ENCODE peak calls at places on chromosomes 2 and 18, in ten cellular contexts. W is astrocyte, M is cardiac fibroblast, G is lower leg skin, F is type B pancreatic cell, Z is AG09319, X is brain microvascular endothelial cell, U is GM12865, O is HepG2, N is fibroblast of lung. V is an unnamed sample.

GRCh38 chr2:69269330-69269729 is 117.7 kb downstream of the GFPT1 start:
- DNase-seq in M (peak), W (no peak), Z (no peak), U (no peak), O (no peak), N (no peak), F (no peak), X (no peak), G (no peak), V (no peak)

GRCh38 chr2:23324281-23324680 is 60.7 kb upstream of the KLHL29 start:
- DNase-seq in Z (no peak), U (no peak), F (no peak), N (no peak), W (no peak), G (no peak), O (no peak), X (no peak), M (no peak), V (no peak)

GRCh38 chr2:88199912-88200682 is 30.0 kb downstream of the THNSL2 start:
- DNase-seq in F (no peak), U (no peak), M (no peak), N (no peak), X (no peak), W (no peak), Z (no peak), G (no peak), O (peak), V (no peak)

GRCh38 chr2:231935207-231935524 is 9.0 kb upstream of the NPPC start:
- DNase-seq in Z (no peak), O (no peak), M (no peak), G (no peak), U (no peak), X (no peak), F (peak), W (no peak), N (no peak), V (no peak)

GRCh38 chr18:37578886-37579513 is 13.4 kb upstream of the CELF4 start:
- DNase-seq in N (peak), O (peak), U (peak), X (peak), W (no peak), Z (no peak), F (no peak), M (peak), G (peak), V (no peak)

GRCh38 chr2:39991298-39991697 is 212.2 kb upstream of the THUMPD2 start:
- DNase-seq in M (peak), N (peak), Z (peak), F (no peak), O (no peak), U (no peak), G (no peak), X (no peak), W (peak), V (no peak)

GRCh38 chr2:230908595-230909191 is 16.3 kb downstream of the GPR55 start:
- DNase-seq in N (peak), M (peak), U (peak), W (peak), G (no peak), O (peak), Z (peak), X (peak), F (no peak), V (no peak)

GRCh38 chr2:47221956-47222355 is 66.8 kb upstream of the STPG4 start:
- DNase-seq in Z (no peak), G (no peak), X (peak), N (peak), U (no peak), M (peak), W (peak), F (no peak), O (no peak), V (no peak)

GRCh38 chr18:8656226-8656625 is 47.0 kb downstream of the RAB12 start:
- DNase-seq in F (no peak), G (no peak), M (peak), N (no peak), X (no peak), W (no peak), O (no peak), Z (no peak), U (no peak), V (no peak)

GRCh38 chr2:54503192-54503591 is 47.1 kb downstream of the SPTBN1 start:
- DNase-seq in W (no peak), U (peak), G (no peak), N (peak), F (no peak), Z (no peak), O (peak), M (peak), X (no peak), V (peak)

GRCh38 chr18:60978338-60978737 is 354.9 kb upstream of the CDH20 start:
- DNase-seq in M (peak), Z (no peak), U (no peak), G (no peak), X (peak), W (peak), O (no peak), F (no peak), N (peak), V (no peak)

GRCh38 chr2:2748399-2749205 is 417.5 kb upstream of the MYT1L start:
- DNase-seq in W (no peak), G (no peak), N (no peak), F (no peak), O (no peak), M (no peak), X (no peak), U (no peak), Z (no peak), V (no peak)

GRCh38 chr2:2874805-2875204 is 502.8 kb downstream of the EIPR1 start:
- DNase-seq in W (no peak), N (no peak), Z (no peak), X (no peak), M (no peak), G (no peak), O (no peak), F (no peak), U (no peak), V (no peak)

GRCh38 chr2:88214631-88215030 is 44.5 kb downstream of the THNSL2 start:
- DNase-seq in N (no peak), X (no peak), W (no peak), F (no peak), M (no peak), U (no peak), O (no peak), Z (no peak), G (no peak), V (no peak)

GRCh38 chr2:11896386-11896785 is 150.0 kb downstream of the LPIN1 start:
- DNase-seq in U (no peak), O (no peak), F (no peak), N (no peak), M (no peak), X (no peak), Z (no peak), G (no peak), W (no peak), V (no peak)

GRCh38 chr2:176484838-176485237 is 215.6 kb downstream of the MTX2 start:
- DNase-seq in U (no peak), F (no peak), W (peak), Z (no peak), M (peak), X (no peak), N (peak), G (no peak), O (no peak), V (no peak)

GRCh38 chr2:190755796-190756415 is 107.0 kb downstream of the NAB1 start:
- DNase-seq in X (no peak), U (no peak), G (no peak), O (no peak), N (no peak), M (peak), Z (no peak), F (no peak), W (peak), V (no peak)

GRCh38 chr2:68325056-68325455 is 5.3 kb upstream of the CNRIP1 start:
- DNase-seq in G (no peak), W (no peak), X (no peak), O (no peak), N (no peak), M (no peak), Z (no peak), U (no peak), F (no peak), V (no peak)

GRCh38 chr18:3015203-3015590 is 2.3 kb upstream of the LPIN2 start:
- DNase-seq in N (peak), Z (peak), W (peak), X (peak), M (peak), F (no peak), G (no peak), O (peak), U (no peak), V (no peak)

GRCh38 chr2:43542285-43542933 is 53.4 kb downstream of the THADA start:
- DNase-seq in U (peak), O (peak), W (peak), Z (no peak), F (no peak), N (peak), X (no peak), M (peak), G (no peak), V (no peak)

GRCh38 chr18:37424507-37424906 is 141.1 kb downstream of the CELF4 start:
- DNase-seq in X (no peak), O (no peak), G (no peak), W (no peak), N (no peak), M (no peak), U (no peak), Z (no peak), F (no peak), V (no peak)

GRCh38 chr2:234032301-234032856 is 18.1 kb upstream of the SPP2 start:
- DNase-seq in O (no peak), X (peak), Z (peak), M (peak), N (peak), U (peak), F (no peak), W (peak), G (no peak), V (no peak)

GRCh38 chr2:114128255-114128654 is 238.4 kb downstream of the ACTR3 start:
- DNase-seq in M (no peak), X (no peak), U (no peak), G (no peak), N (no peak), W (no peak), Z (no peak), F (no peak), O (no peak), V (no peak)

GRCh38 chr18:79548986-79549637 is 130.5 kb upstream of the CTDP1 start:
- DNase-seq in F (no peak), U (no peak), N (no peak), Z (no peak), O (no peak), W (no peak), X (no peak), G (no peak), M (no peak), V (no peak)

GRCh38 chr2:240225660-240226475 is 85.4 kb upstream of the OTOS start:
- DNase-seq in X (no peak), N (no peak), O (no peak), Z (no peak), W (no peak), F (no peak), U (no peak), G (no peak), M (no peak), V (no peak)

GRCh38 chr18:69617888-69618287 is 217.2 kb downstream of the DOK6 start:
- DNase-seq in Z (peak), M (peak), F (no peak), U (no peak), N (peak), O (no peak), X (peak), G (no peak), W (peak), V (no peak)

GRCh38 chr2:70978388-70979357 is at the start of gene ANKRD53:
- DNase-seq in O (no peak), G (no peak), U (no peak), X (no peak), N (peak), Z (no peak), W (no peak), M (peak), F (peak), V (no peak)

GRCh38 chr2:207490441-207490840 is 39.3 kb upstream of the CREB1 start:
- DNase-seq in O (no peak), X (no peak), W (no peak), G (no peak), U (no peak), F (no peak), N (no peak), M (no peak), Z (no peak), V (no peak)

GRCh38 chr18:43277164-43277600 is at the start of gene SYT4:
- DNase-seq in X (peak), O (peak), M (peak), F (peak), U (peak), N (peak), G (no peak), W (peak), Z (no peak), V (peak)

GRCh38 chr2:65370387-65371093 is 61.9 kb downstream of the SPRED2 start:
- DNase-seq in O (peak), Z (no peak), F (no peak), M (peak), N (no peak), U (peak), X (no peak), W (no peak), G (no peak), V (no peak)

GRCh38 chr18:56919190-56919589 is 227.7 kb upstream of the BOD1L2 start:
- DNase-seq in M (peak), W (no peak), G (no peak), O (no peak), X (no peak), Z (no peak), U (no peak), F (no peak), N (no peak), V (no peak)

GRCh38 chr2:220219371-220219770 is 591.9 kb downstream of the SLC4A3 start:
- DNase-seq in N (no peak), W (no peak), X (no peak), F (no peak), G (peak), O (no peak), U (no peak), M (no peak), Z (no peak), V (no peak)

GRCh38 chr2:113196839-113197238 is 23.1 kb downstream of the PSD4 start:
- DNase-seq in N (no peak), O (no peak), G (no peak), Z (no peak), F (no peak), M (no peak), W (no peak), X (no peak), U (no peak), V (no peak)

GRCh38 chr18:58496937-58497336 is 132.0 kb downstream of the ALPK2 start:
- DNase-seq in O (peak), G (no peak), X (no peak), M (peak), N (no peak), U (peak), W (no peak), F (no peak), Z (no peak), V (no peak)
- TF ChIP-seq CTCF in O (peak), G (no peak), X (peak), M (peak), N (peak), U (peak), W (no peak), F (peak), Z (no peak), V (no peak)

GRCh38 chr2:189178007-189178406 is 1.6 kb downstream of the COL5A2 start:
- DNase-seq in F (no peak), M (peak), X (no peak), W (no peak), G (no peak), U (no peak), N (peak), O (no peak), Z (no peak), V (no peak)
- TF ChIP-seq CTCF in F (peak), M (peak), X (peak), W (peak), G (no peak), U (no peak), N (peak), O (no peak), Z (peak), V (peak)

GRCh38 chr2:180656455-180656847 is 324.0 kb upstream of the UBE2E3 start:
- DNase-seq in U (no peak), G (no peak), W (peak), X (peak), N (no peak), F (no peak), M (peak), O (peak), Z (no peak), V (no peak)

GRCh38 chr2:180657054-180657453 is 323.4 kb upstream of the UBE2E3 start:
- DNase-seq in O (no peak), X (peak), Z (no peak), W (peak), U (no peak), M (peak), N (no peak), G (no peak), F (no peak), V (no peak)

GRCh38 chr2:180653481-180653880 is 326.9 kb upstream of the UBE2E3 start:
- DNase-seq in O (no peak), N (no peak), M (no peak), W (no peak), X (no peak), U (no peak), F (no peak), G (no peak), Z (no peak), V (no peak)

GRCh38 chr2:180655393-180655792 is 325.0 kb upstream of the UBE2E3 start:
- DNase-seq in N (no peak), Z (no peak), M (peak), W (peak), U (no peak), F (no peak), O (no peak), G (no peak), X (no peak), V (no peak)

DNA sequence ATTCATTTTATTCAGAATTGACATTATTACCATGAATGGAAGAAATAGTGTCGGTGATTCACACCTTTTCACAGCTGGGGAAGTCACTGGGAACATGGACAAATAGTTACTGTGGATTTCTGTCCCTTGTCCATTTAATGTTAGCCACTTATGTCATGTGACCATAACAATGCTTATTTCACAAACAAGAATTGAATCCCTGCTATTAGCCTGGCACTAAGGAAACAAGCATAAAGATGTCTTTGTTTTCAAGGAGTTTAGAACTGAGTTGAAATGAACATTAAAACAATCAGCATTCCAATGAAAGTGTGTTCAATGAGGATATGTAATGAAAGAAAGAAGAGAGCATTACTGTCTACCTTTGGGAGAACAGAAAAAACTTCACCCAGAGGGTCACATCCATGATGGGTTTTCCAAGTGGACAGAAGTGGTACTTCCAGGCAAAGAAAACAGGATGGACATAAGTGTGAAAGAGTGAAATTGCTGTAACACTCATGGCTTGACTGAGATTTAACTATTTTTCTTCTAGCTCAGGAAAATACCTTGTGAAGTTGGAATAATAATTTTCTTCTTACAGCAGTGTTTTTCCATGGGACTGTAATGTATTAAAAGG is 324.5 kb upstream of the UBE2E3 start:
- DNase-seq in U (no peak), G (no peak), W (no peak), Z (no peak), O (no peak), F (no peak), N (no peak), M (no peak), X (no peak), V (no peak)
- TF ChIP-seq CTCF in U (no peak), G (no peak), W (no peak), Z (no peak), O (no peak), F (peak), N (peak), M (peak), X (peak), V (peak)

GRCh38 chr2:161576421-161576820 is 47.8 kb upstream of the SLC4A10 start:
- DNase-seq in U (peak), N (no peak), X (no peak), M (peak), W (no peak), Z (no peak), G (no peak), O (peak), F (no peak), V (no peak)
- TF ChIP-seq CTCF in U (peak), N (peak), X (peak), M (peak), W (no peak), Z (no peak), G (no peak), O (peak), F (peak), V (no peak)

DNA sequence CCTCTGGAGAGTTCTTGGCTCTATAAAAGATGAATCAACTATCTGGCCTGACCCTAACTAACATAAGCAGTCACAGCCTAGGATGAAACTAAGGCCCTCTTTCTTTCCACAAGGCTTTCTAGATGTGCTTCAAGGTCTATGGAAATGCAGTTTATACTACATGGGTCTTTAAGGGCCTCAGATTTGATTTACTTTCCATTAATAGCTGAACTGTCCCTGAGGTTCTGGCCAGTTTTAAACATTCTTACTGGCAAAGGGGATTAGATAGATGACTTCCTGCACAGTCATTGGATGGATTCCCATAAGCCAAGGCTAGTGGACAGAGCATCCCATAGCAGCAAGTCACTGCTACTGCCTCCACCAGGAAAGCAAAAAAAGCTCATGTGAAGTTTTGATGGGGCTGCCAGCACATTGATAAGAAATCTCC is 38.1 kb upstream of the LCLAT1 start:
- DNase-seq in G (no peak), Z (no peak), W (peak), F (no peak), N (peak), M (peak), O (no peak), U (no peak), X (peak), V (no peak)
- TF ChIP-seq CTCF in G (no peak), Z (no peak), W (no peak), F (no peak), N (peak), M (no peak), O (no peak), U (no peak), X (no peak), V (no peak)

DNA sequence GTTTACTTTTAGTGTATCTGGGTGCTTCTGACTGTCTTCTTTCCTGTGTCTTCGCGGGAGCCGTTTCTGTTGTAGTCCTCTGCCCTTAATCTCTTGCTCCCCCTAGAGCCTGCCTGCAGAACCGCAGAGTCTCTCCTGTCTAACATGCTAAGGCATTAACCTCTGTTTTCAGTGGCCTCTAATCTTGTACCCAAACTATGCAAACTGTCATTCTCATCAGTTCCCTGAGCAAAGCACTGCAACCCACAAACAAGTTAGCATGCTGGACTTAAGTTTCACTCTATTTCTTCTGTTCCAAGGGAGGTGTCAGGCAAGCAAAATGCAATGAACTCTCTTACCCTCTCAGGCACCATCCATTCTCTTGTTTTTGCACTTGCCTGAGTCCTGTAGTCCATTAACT is 138.4 kb downstream of the OTX1 start:
- DNase-seq in W (peak), G (no peak), U (peak), O (peak), Z (no peak), M (peak), F (no peak), X (peak), N (peak), V (no peak)
- TF ChIP-seq CTCF in W (peak), G (no peak), U (peak), O (peak), Z (peak), M (peak), F (peak), X (peak), N (peak), V (no peak)

GRCh38 chr2:202007015-202008011 is 26.3 kb upstream of the FZD7 start:
- DNase-seq in U (peak), F (no peak), M (no peak), O (no peak), G (no peak), W (no peak), N (no peak), Z (no peak), X (no peak), V (no peak)
- TF ChIP-seq CTCF in U (peak), F (no peak), M (no peak), O (no peak), G (no peak), W (no peak), N (peak), Z (peak), X (peak), V (no peak)

GRCh38 chr2:201451330-201452057 is at the start of the genes STRADB and TRAK2:
- DNase-seq in M (peak), U (peak), X (peak), G (peak), F (peak), W (peak), Z (peak), N (peak), O (peak), V (peak)
- TF ChIP-seq CTCF in M (peak), U (peak), X (peak), G (no peak), F (peak), W (no peak), Z (peak), N (peak), O (peak), V (peak)